ENCODE peak calls at places on chromosomes 4 and X, in four cellular contexts. Q is uterus; C is lower leg skin; L is CD8-positive, alpha-beta T cell. H is an unnamed sample.
A peak's percentile ranks its signal among the peaks of the same experiment; 100 is the strongest.

GRCh38 chr4:20847124-20847747 is 147.0 kb downstream of the PACRGL start:
- DNase-seq in C (no peak), Q (no peak), L (no peak), H (no peak)

GRCh38 chr4:17577660-17578481 is 873 bp downstream of the LAP3 start:
- DNase-seq in L (no peak), C (peak; percentile 23), Q (peak; percentile 34), H (peak; percentile 29)

GRCh38 chr4:86919824-86920223 is 15.0 kb upstream of the AFF1 start:
- DNase-seq in C (no peak), Q (no peak), L (no peak), H (no peak)

GRCh38 chrX:133366735-133367134 is 48.6 kb downstream of the GPC4 start:
- DNase-seq in C (no peak), L (no peak), Q (no peak), H (no peak)

GRCh38 chrX:103423955-103424640 is 47.8 kb downstream of the BEX3 start:
- DNase-seq in L (no peak), C (no peak), Q (no peak), H (no peak)

GRCh38 chr4:137370206-137370633 is 162.1 kb downstream of the PCDH18 start:
- DNase-seq in L (no peak), Q (no peak), C (no peak), H (no peak)

GRCh38 chr4:138217567-138217966 is 24.6 kb downstream of the SLC7A11 start:
- DNase-seq in C (no peak), L (no peak), Q (no peak), H (no peak)

GRCh38 chr4:40216622-40217366 is 20.0 kb downstream of the RHOH start:
- DNase-seq in Q (no peak), L (no peak), C (no peak), H (no peak)

GRCh38 chr4:138868562-138868961 is 147.0 kb upstream of the NOCT start:
- DNase-seq in L (no peak), C (no peak), Q (peak; percentile 29), H (no peak)

GRCh38 chrX:19698125-19698524 is 182.8 kb upstream of the MAP3K15 start:
- DNase-seq in C (no peak), L (no peak), Q (no peak), H (no peak)

GRCh38 chrX:1239681-1240142 is 27.3 kb upstream of the CRLF2 start:
- DNase-seq in Q (peak; percentile 22), L (no peak), C (peak; percentile 43), H (peak; percentile 85)

GRCh38 chr4:38133711-38134480 is 173.7 kb downstream of the PTTG2 start:
- DNase-seq in C (no peak), Q (no peak), L (no peak), H (no peak)

GRCh38 chr4:38769441-38770210 is 13.2 kb downstream of the TLR10 start:
- DNase-seq in Q (no peak), L (no peak), C (no peak), H (peak; percentile 36)

GRCh38 chr4:149296084-149296483 is 519.6 kb downstream of the IQCM start:
- DNase-seq in Q (no peak), C (no peak), L (no peak), H (no peak)

GRCh38 chr4:41318839-41319530 is 62.3 kb downstream of the UCHL1 start:
- DNase-seq in L (no peak), C (no peak), Q (no peak), H (no peak)

GRCh38 chrX:118218079-118218478 is 101.5 kb upstream of the KLHL13 start:
- DNase-seq in C (no peak), Q (no peak), L (no peak), H (no peak)

GRCh38 chrX:117808413-117808812 is 308.2 kb downstream of the KLHL13 start:
- DNase-seq in Q (no peak), C (no peak), L (no peak), H (no peak)

GRCh38 chr4:10117424-10118354 is 1.1 kb upstream of the WDR1 start:
- DNase-seq in L (no peak), Q (peak; percentile 60), C (no peak), H (no peak)

GRCh38 chr4:168868044-168868855 is 141.8 kb downstream of the CBR4 start:
- DNase-seq in L (no peak), Q (no peak), C (no peak), H (no peak)

GRCh38 chrX:5730561-5730960 is 498.1 kb downstream of the NLGN4X start:
- DNase-seq in C (no peak), L (no peak), Q (no peak), H (no peak)

GRCh38 chrX:2703991-2704369 is 12.9 kb downstream of the CD99 start:
- DNase-seq in Q (no peak), L (no peak), C (no peak), H (no peak)

GRCh38 chr4:112517067-112517588 is 1.1 kb upstream of the NEUROG2 start:
- DNase-seq in Q (no peak), L (no peak), C (no peak), H (peak; percentile 73)

GRCh38 chr4:16196482-16197393 is 29.5 kb downstream of the TAPT1 start:
- DNase-seq in C (no peak), Q (no peak), L (no peak), H (no peak)
- H3K4me3 ChIP-seq in C (no peak overlapping the region), Q (no peak overlapping the region), L (no peak overlapping the region), H (no peak overlapping the region)

DNA sequence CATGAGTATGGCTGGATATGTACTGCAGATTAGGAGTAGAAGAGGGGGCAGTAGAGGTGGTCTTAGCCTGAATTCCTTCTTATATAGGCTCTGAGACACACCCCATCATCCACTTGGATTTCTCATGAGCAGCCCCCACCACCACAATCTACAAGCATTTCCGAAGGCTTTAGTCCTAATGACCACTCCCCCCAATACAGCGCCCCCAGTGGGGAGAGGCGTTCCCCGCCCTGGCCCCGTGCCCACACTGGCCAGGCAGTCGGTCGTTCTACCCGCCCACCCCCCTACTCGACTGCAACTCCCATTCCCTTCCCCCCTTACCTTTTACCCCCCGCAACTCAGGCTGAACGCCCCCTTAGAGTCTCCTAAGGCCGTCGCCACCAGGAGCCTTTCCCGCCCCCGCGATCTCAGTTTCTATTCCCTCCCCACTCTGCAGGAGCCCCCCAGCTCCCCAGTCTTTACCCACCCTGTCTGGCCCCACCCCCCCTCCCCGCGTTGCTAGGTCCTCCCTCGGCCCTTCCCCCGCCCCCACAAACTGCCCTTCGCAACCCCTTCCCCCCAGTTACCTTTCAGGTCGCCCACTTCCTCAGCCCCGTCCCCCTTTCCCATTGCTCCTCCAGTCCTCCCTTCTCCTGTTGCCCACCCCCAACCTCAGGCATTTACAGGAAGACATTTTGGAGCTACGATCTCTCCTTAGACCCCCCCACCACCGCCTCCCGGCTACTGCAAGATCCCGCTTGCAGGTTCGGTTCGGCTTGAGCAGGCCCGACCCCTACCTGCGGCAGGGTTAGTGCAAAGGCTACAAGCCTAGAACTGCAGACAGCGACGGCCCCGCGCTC is 468 bp downstream of the ZMYM3 start:
- DNase-seq in Q (peak; percentile 41), L (peak; percentile 55), C (no peak), H (peak; percentile 51)
- TF ChIP-seq CTCF in Q (peak; percentile 38), L (peak; percentile 33), C (no peak), H (peak; percentile 57)

GRCh38 chrX:51743179-51743957 is at the start of gene GSPT2:
- DNase-seq in L (peak; percentile 70), Q (peak; percentile 63), C (peak; percentile 46), H (peak; percentile 78)

GRCh38 chrX:51737062-51737461 is 6.2 kb upstream of the GSPT2 start:
- DNase-seq in L (no peak), Q (no peak), C (no peak), H (no peak)

GRCh38 chrX:51747671-51748070 is 4.4 kb downstream of the GSPT2 start:
- DNase-seq in C (no peak), L (no peak), Q (no peak), H (no peak)

GRCh38 chrX:51742586-51742985 is 656 bp upstream of the GSPT2 start:
- DNase-seq in Q (no peak), C (no peak), L (no peak), H (no peak)
- H3K4me3 ChIP-seq in Q (peak overlapping the region; percentile 60), C (no peak overlapping the region), L (peak overlapping the region; percentile 57), H (no peak overlapping the region)

GRCh38 chr4:175776217-175776616 is 35.8 kb downstream of the GPM6A start:
- DNase-seq in C (no peak), Q (no peak), L (no peak), H (no peak)

GRCh38 chr4:175767130-175767529 is 44.9 kb downstream of the GPM6A start:
- DNase-seq in C (no peak), Q (no peak), L (no peak), H (no peak)

GRCh38 chr4:175770555-175770954 is 41.5 kb downstream of the GPM6A start:
- DNase-seq in C (no peak), Q (no peak), L (no peak), H (no peak)

DNA sequence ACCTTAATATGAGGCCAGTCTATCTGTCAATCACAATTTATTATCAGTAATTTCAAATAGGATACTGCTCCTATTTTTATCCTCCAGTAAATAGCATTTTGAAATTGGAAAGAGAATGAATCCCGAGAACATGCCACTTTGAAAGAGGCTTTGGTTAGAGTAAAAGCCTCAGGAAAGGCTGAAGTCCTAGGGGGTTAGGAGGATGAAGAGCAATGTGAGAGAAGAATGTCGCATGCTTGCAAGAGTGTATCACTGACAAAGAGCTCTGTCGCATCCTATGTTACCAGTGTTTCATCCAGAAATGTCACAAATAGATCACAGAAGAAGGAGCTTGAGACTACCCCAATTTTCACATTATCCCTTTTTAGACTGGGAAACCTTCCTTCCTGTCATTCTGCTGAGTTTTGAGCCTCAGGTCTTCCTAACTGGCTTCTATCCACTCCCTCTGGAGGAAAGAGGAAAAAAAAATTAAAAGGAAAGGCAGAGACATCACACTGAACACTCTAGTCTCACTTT is 39.8 kb downstream of the GPM6A start:
- DNase-seq in Q (no peak), L (no peak), C (no peak), H (no peak)
- TF ChIP-seq CTCF in Q (no peak), L (no peak), C (no peak), H (no peak)

DNA sequence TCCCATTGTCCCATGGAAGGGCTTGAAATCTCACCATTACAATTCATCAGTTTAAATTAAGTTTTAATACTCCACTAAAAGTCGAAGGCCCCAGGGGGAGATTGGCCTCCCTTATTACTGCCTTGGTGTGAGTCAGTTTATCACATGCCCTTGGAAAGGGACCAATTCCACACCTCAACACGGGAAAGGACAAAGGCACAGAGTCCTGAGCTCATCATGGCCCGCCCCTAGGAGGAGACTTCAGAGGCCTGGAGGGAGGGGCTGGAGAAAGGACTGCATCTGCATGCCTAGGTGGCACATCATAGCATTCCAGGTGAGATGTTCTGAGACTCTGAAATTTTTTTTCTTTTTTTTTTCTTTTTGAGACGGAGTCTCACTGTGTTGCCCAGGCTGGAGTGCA is 2.8 kb upstream of the SEL1L3 start:
- DNase-seq in C (peak; percentile 54), L (no peak), Q (no peak), H (no peak)
- H3K4me3 ChIP-seq in C (no peak overlapping the region), L (no peak overlapping the region), Q (no peak overlapping the region), H (no peak overlapping the region)

GRCh38 chrX:140701480-140701879 is 8.1 kb upstream of the LINC00632 start:
- DNase-seq in L (no peak), C (no peak), Q (no peak), H (no peak)

GRCh38 chrX:140697618-140698017 is 11.9 kb upstream of the LINC00632 start:
- DNase-seq in Q (no peak), C (no peak), L (no peak), H (no peak)
- TF ChIP-seq CTCF in Q (no peak), C (no peak), L (no peak), H (no peak)

H was measured in GM06990.